ENCODE peak calls at places on chromosomes 2 and 18, in five cellular contexts. K is IMR-90, M is H9, F is trophoblast cell, W is mesendoderm. Q is an unnamed sample.
A peak's percentile ranks its signal among the peaks of the same experiment; 100 is the strongest.

GRCh38 chr2:227407601-227408089 is 19.9 kb upstream of the SCYGR1 start:
- DNase-seq in K (no peak), M (no peak), F (peak; percentile 85), W (peak; percentile 39), Q (no peak)

GRCh38 chr18:33495278-33495677 is 54.8 kb upstream of the CCDC178 start:
- DNase-seq in K (peak; percentile 13), M (peak; percentile 66), F (no peak), W (peak; percentile 79), Q (peak; percentile 14)

GRCh38 chr2:220276736-220277444 is 649.5 kb downstream of the SLC4A3 start:
- DNase-seq in K (peak; percentile 49), M (no peak), F (peak; percentile 56), W (no peak), Q (no peak)

GRCh38 chr2:177239934-177240600 is 24.5 kb downstream of the NFE2L2 start:
- DNase-seq in K (peak; percentile 49), M (no peak), F (no peak), W (no peak), Q (no peak)

GRCh38 chr18:22194151-22194598 is 24.8 kb downstream of the GATA6 start:
- DNase-seq in K (no peak), M (no peak), F (no peak), W (peak; percentile 94), Q (no peak)

GRCh38 chr2:237815637-237816036 is 17.1 kb downstream of the RBM44 start:
- DNase-seq in K (no peak), M (no peak), F (no peak), W (no peak), Q (no peak)

GRCh38 chr18:61546598-61546997 is 213.4 kb downstream of the CDH20 start:
- DNase-seq in K (peak; percentile 86), M (no peak), F (no peak), W (no peak), Q (no peak)

GRCh38 chr2:160628811-160629210 is 135.2 kb upstream of the RBMS1 start:
- DNase-seq in K (no peak), M (no peak), F (no peak), W (no peak), Q (no peak)

GRCh38 chr2:65390134-65390533 is 42.3 kb downstream of the SPRED2 start:
- DNase-seq in K (no peak), M (no peak), F (no peak), W (no peak), Q (no peak)

GRCh38 chr2:100624536-100624935 is 61.7 kb downstream of the PDCL3 start:
- DNase-seq in K (no peak), M (no peak), F (no peak), W (no peak), Q (no peak)

GRCh38 chr2:39469807-39470206 is 32.7 kb upstream of the MAP4K3 start:
- DNase-seq in K (peak; percentile 70), M (peak; percentile 50), F (peak; percentile 94), W (peak; percentile 66), Q (peak; percentile 9)
- H2BK5ac ChIP-seq in K (peak overlapping the region; percentile 84), M (no peak overlapping the region), F (peak overlapping the region; percentile 97), W (no peak overlapping the region), Q (no peak overlapping the region)

GRCh38 chr2:182715121-182715895 is 749 bp upstream of the DNAJC10 start:
- DNase-seq in K (peak; percentile 42), M (no peak), F (no peak), W (no peak), Q (no peak)
- H2BK5ac ChIP-seq in K (peak overlapping the region; percentile 9), M (no peak overlapping the region), F (peak overlapping the region; percentile 63), W (no peak overlapping the region), Q (no peak overlapping the region)

DNA sequence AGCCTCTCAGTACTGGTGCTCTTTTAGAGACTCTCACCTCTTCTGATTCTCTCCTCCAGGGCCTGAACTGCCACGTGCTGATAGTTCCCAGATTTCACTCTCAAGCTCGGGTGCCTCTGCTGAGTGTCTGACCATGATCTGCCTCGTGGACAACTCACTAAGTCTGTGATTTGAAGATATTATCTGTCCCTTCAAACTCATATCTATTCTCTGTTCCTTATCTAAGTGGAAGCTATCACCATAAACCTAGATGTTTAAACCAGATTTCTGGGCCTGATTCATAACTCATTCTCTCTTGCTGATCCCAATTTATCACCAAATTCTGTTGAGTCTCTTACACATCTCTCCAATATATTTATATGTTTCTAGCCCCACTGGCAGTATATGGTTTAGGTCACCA is 29.9 kb upstream of the KIDINS220 start:
- DNase-seq in K (no peak), M (no peak), F (no peak), W (no peak), Q (no peak)
- H2BK5ac ChIP-seq in K (no peak overlapping the region), M (no peak overlapping the region), F (no peak overlapping the region), W (no peak overlapping the region), Q (no peak overlapping the region)

GRCh38 chr18:45437399-45437798 is 177.9 kb upstream of the SLC14A2 start:
- DNase-seq in K (no peak), M (no peak), F (no peak), W (no peak), Q (no peak)
- H2BK5ac ChIP-seq in K (no peak overlapping the region), M (no peak overlapping the region), F (no peak overlapping the region), W (no peak overlapping the region), Q (no peak overlapping the region)

GRCh38 chr2:118992740-118993391 is 50.9 kb downstream of the MARCO start:
- DNase-seq in K (no peak), M (no peak), F (no peak), W (no peak), Q (no peak)
- H2BK5ac ChIP-seq in K (no peak overlapping the region), M (no peak overlapping the region), F (no peak overlapping the region), W (no peak overlapping the region), Q (no peak overlapping the region)

DNA sequence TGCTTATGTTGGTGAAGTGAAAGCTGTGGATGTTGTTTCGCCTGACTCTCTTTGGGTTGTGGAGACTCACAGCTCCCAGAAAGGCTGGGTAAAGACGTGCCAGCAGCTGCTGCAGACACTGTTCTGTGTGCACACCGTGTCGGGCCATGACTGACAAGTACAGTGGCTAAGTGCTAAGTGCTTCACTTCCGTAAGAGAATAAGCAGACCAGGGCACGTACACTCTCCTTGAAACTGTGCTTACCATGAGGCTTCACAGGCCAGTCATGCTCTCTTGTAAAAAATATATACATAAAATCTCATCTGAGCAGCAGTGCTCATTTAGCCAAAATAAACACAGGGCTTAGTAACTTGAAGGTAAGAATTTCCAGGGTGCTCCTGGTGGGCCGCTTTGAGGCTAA is 86.0 kb downstream of the NRP2 start:
- DNase-seq in K (peak; percentile 15), M (no peak), F (no peak), W (no peak), Q (no peak)
- H2BK5ac ChIP-seq in K (peak overlapping the region; percentile 59), M (no peak overlapping the region), F (no peak overlapping the region), W (no peak overlapping the region), Q (no peak overlapping the region)